ENCODE peak calls at places on chromosomes 11 and 22, in nine cellular contexts. O is stimulated activated CD4-positive, alpha-beta T cell treated with anti-CD3 and anti-CD28 coated beads, Interleukin-1b, Interleukin-23, amount 100 ng/mL, for 24 hours; J is bronchial epithelial cell; V is activated CD8-positive, alpha-beta memory T cell treated with anti-CD3 and anti-CD28 coated beads, Interleukin-2, amount 50 U/mL, for 48 hours; L is dorsolateral prefrontal cortex; T is HAP-1; K is left ventricle myocardium inferior; X is WTC11; E is pancreas. F is an unnamed sample.

GRCh38 chr11:14358729-14359439 is at the start of gene RRAS2:
- DNase-seq in O (peak), J (peak), V (peak), L (peak), T (peak), K (peak), X (peak), E (peak), F (no peak)

GRCh38 chr11:26283852-26284421 is 48.0 kb upstream of the ANO3 start:
- DNase-seq in O (no peak), J (no peak), V (no peak), L (no peak), T (no peak), K (no peak), X (no peak), E (no peak), F (no peak)

GRCh38 chr11:118243993-118244762 is 8.0 kb downstream of the MPZL3 start:
- DNase-seq in O (no peak), J (no peak), V (no peak), L (no peak), T (no peak), K (no peak), X (no peak), E (no peak), F (no peak)

GRCh38 chr11:102341844-102342318 is 5.1 kb upstream of the BIRC2 start:
- DNase-seq in O (peak), J (peak), V (peak), L (peak), T (peak), K (peak), X (peak), E (peak), F (peak)

GRCh38 chr11:77851513-77851912 is 30.6 kb downstream of the AAMDC start:
- DNase-seq in O (no peak), J (no peak), V (no peak), L (no peak), T (no peak), K (no peak), X (no peak), E (no peak), F (no peak)

GRCh38 chr22:22879675-22880029 is 8.0 kb upstream of the IGLL5 start:
- DNase-seq in O (no peak), J (no peak), V (no peak), L (no peak), T (no peak), K (no peak), X (no peak), E (no peak), F (no peak)

GRCh38 chr11:85809881-85810280 is 1.1 kb downstream of the SYTL2 start:
- DNase-seq in O (no peak), J (no peak), V (no peak), L (peak), T (peak), K (no peak), X (peak), E (no peak), F (no peak)

GRCh38 chr11:30919389-30920172 is 333.4 kb upstream of the MPPED2 start:
- DNase-seq in O (no peak), J (no peak), V (no peak), L (no peak), T (no peak), K (no peak), X (no peak), E (no peak), F (no peak)

GRCh38 chr11:73597340-73597955 is 464 bp downstream of the FAM168A start:
- DNase-seq in O (no peak), J (no peak), V (no peak), L (no peak), T (no peak), K (no peak), X (no peak), E (no peak), F (no peak)

GRCh38 chr11:121588747-121589146 is 136.0 kb upstream of the SORL1-AS1 start:
- DNase-seq in O (no peak), J (no peak), V (no peak), L (no peak), T (no peak), K (no peak), X (no peak), E (no peak), F (no peak)

F was measured in LNCaP clone FGC.